ENCODE peak calls at places on chromosomes 6 and 20, in six cellular contexts. X is LoVo; Y is GM20000; O is hippocampal formation; I is progenitor cell of endocrine pancreas; V is naive thymus-derived CD4-positive, alpha-beta T cell. U is an unnamed sample.

GRCh38 chr6:156662025-156662445 is 115.1 kb upstream of the ARID1B start:
- DNase-seq in X (peak), Y (peak), I (peak), V (no peak), O (no peak), U (no peak)

GRCh38 chr6:90144396-90144795 is 152.2 kb downstream of the BACH2 start:
- DNase-seq in V (no peak), O (no peak), I (no peak), Y (peak), X (no peak), U (no peak)

GRCh38 chr6:93423542-93423941 is 4.2 kb upstream of the EPHA7 start:
- DNase-seq in I (peak), O (no peak), Y (peak), V (no peak), X (peak), U (no peak)

GRCh38 chr6:39074486-39074885 is 25.9 kb downstream of the GLP1R start:
- DNase-seq in X (no peak), Y (no peak), O (no peak), V (no peak), I (no peak), U (no peak)

GRCh38 chr6:152575621-152576150 is 61.5 kb downstream of the SYNE1 start:
- DNase-seq in I (no peak), Y (no peak), V (no peak), X (no peak), O (no peak), U (no peak)

GRCh38 chr6:168581706-168582105 is 140.7 kb downstream of the SMOC2 start:
- DNase-seq in X (no peak), Y (no peak), I (no peak), O (no peak), V (no peak), U (no peak)

GRCh38 chr6:39852324-39852723 is 60.1 kb downstream of the DAAM2 start:
- DNase-seq in X (no peak), I (no peak), Y (no peak), O (no peak), V (no peak), U (no peak)

GRCh38 chr20:17281478-17281877 is 54.6 kb downstream of the PCSK2 start:
- DNase-seq in X (no peak), I (no peak), O (no peak), V (no peak), Y (peak), U (no peak)

GRCh38 chr20:31972481-31973386 is 4.8 kb downstream of the XKR7 start:
- DNase-seq in X (no peak), V (no peak), Y (no peak), O (no peak), I (no peak), U (no peak)

GRCh38 chr20:57938158-57939108 is 228.6 kb upstream of the PMEPA1 start:
- DNase-seq in I (no peak), O (no peak), V (no peak), X (no peak), Y (no peak), U (no peak)

GRCh38 chr6:83226517-83226916 is 33.4 kb downstream of the RWDD2A start:
- DNase-seq in I (no peak), Y (no peak), V (no peak), X (no peak), O (no peak), U (no peak)

GRCh38 chr6:166570929-166571699 is 15.4 kb downstream of the RAMACL start:
- DNase-seq in I (no peak), X (no peak), O (no peak), V (no peak), Y (no peak), U (no peak)

GRCh38 chr6:33860706-33861474 is 57.1 kb upstream of the MLN start:
- DNase-seq in X (no peak), Y (no peak), O (no peak), I (no peak), V (peak), U (no peak)

GRCh38 chr6:142926177-142926493 is 18.8 kb downstream of the HIVEP2 start:
- DNase-seq in O (no peak), V (no peak), I (no peak), Y (no peak), X (no peak), U (no peak)

GRCh38 chr6:137025786-137026730 is 18.7 kb downstream of the IL20RA start:
- DNase-seq in V (no peak), I (no peak), O (no peak), Y (no peak), X (peak), U (no peak)

GRCh38 chr6:130075879-130076278 is 57.5 kb downstream of the L3MBTL3 start:
- DNase-seq in Y (no peak), I (no peak), V (no peak), O (no peak), X (no peak), U (no peak)

GRCh38 chr6:74973621-74974020 is 232.2 kb downstream of the COL12A1 start:
- DNase-seq in X (no peak), Y (no peak), V (no peak), O (no peak), I (no peak), U (no peak)

GRCh38 chr20:62178316-62179161 is 4.3 kb upstream of the MTG2 start:
- DNase-seq in I (no peak), Y (no peak), O (no peak), V (no peak), X (no peak), U (no peak)

GRCh38 chr6:157531169-157531985 is 150.4 kb downstream of the ZDHHC14 start:
- DNase-seq in I (peak), V (no peak), Y (no peak), O (no peak), X (peak), U (no peak)

GRCh38 chr6:158646023-158646888 is 1.7 kb upstream of the DYNLT1 start:
- DNase-seq in X (no peak), I (no peak), Y (no peak), V (no peak), O (no peak), U (no peak)

GRCh38 chr6:44653761-44654218 is 266.3 kb downstream of the CDC5L start:
- DNase-seq in X (no peak), O (no peak), I (no peak), Y (no peak), V (no peak), U (no peak)

GRCh38 chr6:30067460-30068139 is 602 bp downstream of the PPP1R11 start:
- DNase-seq in V (no peak), I (no peak), X (no peak), Y (peak), O (no peak), U (no peak)

GRCh38 chr6:127365874-127366273 is 22.5 kb upstream of the ECHDC1 start:
- DNase-seq in I (no peak), O (no peak), V (no peak), Y (no peak), X (no peak), U (no peak)

GRCh38 chr6:167995731-167996151 is 1.7 kb upstream of the KIF25 start:
- DNase-seq in V (no peak), I (no peak), O (no peak), Y (no peak), X (no peak), U (no peak)

GRCh38 chr20:44422083-44422482 is 53.6 kb upstream of the TTPAL start:
- DNase-seq in V (no peak), X (no peak), O (no peak), Y (no peak), I (no peak), U (no peak)

GRCh38 chr20:31691646-31692275 is 30.9 kb downstream of the BCL2L1 start:
- DNase-seq in Y (peak), V (no peak), X (no peak), O (no peak), I (no peak), U (no peak)